ENCODE peak calls at places on chromosomes 7 and 10, in five cellular contexts. Y is PC-3, D is colonic mucosa, T is thoracic aorta, L is H9. J is an unnamed sample.

GRCh38 chr7:147197006-147197405 is 1080.4 kb downstream of the CNTNAP2 start:
- DNase-seq in Y (peak; percentile 3), D (no peak), T (no peak), L (no peak), J (no peak)

GRCh38 chr7:120949393-120949799 is 1.2 kb upstream of the ING3 start:
- DNase-seq in Y (peak; percentile 48), D (no peak), T (no peak), L (no peak), J (no peak)

GRCh38 chr10:126294451-126294850 is 93.8 kb downstream of the ADAM12 start:
- DNase-seq in Y (no peak), D (no peak), T (no peak), L (no peak), J (no peak)

GRCh38 chr7:80907141-80907601 is 11.7 kb downstream of the SEMA3C start:
- DNase-seq in Y (no peak), D (no peak), T (no peak), L (no peak), J (no peak)

GRCh38 chr7:15214981-15215380 is 312.4 kb upstream of the DGKB start:
- DNase-seq in Y (no peak), D (no peak), T (no peak), L (no peak), J (no peak)

GRCh38 chr10:132408367-132408781 is 11.4 kb downstream of the PWWP2B start:
- DNase-seq in Y (no peak), D (peak; percentile 71), T (no peak), L (peak; percentile 58), J (no peak)

GRCh38 chr7:154906736-154907355 is 96.1 kb downstream of the PAXIP1 start:
- DNase-seq in Y (no peak), D (no peak), T (no peak), L (no peak), J (no peak)

GRCh38 chr10:72679838-72680241 is 12.1 kb upstream of the MCU start:
- DNase-seq in Y (no peak), D (peak; percentile 56), T (no peak), L (no peak), J (no peak)

GRCh38 chr10:20093600-20093999 is 277.4 kb downstream of the PLXDC2 start:
- DNase-seq in Y (no peak), D (no peak), T (no peak), L (no peak), J (no peak)

GRCh38 chr10:65365878-65366277 is 1560.0 kb upstream of the LRRTM3 start:
- DNase-seq in Y (peak; percentile 63), D (no peak), T (no peak), L (no peak), J (no peak)

GRCh38 chr10:105023706-105024105 is 382.6 kb downstream of the SORCS3 start:
- DNase-seq in Y (no peak), D (no peak), T (no peak), L (no peak), J (no peak)

GRCh38 chr10:105024184-105024583 is 383.1 kb downstream of the SORCS3 start:
- DNase-seq in Y (no peak), D (no peak), T (no peak), L (no peak), J (no peak)

GRCh38 chr10:105026566-105026965 is 385.5 kb downstream of the SORCS3 start:
- DNase-seq in Y (no peak), D (no peak), T (no peak), L (no peak), J (no peak)

GRCh38 chr10:105023223-105023622 is 382.1 kb downstream of the SORCS3 start:
- DNase-seq in Y (no peak), D (no peak), T (no peak), L (no peak), J (no peak)
- H3K4me1 ChIP-seq in Y (no peaks in the 10 kb centered on the region), D (no peaks in the 10 kb centered on the region), T (no peaks in the 10 kb centered on the region), L (peaks cover 9% of the 10 kb centered on the region), J (no peaks in the 10 kb centered on the region)

GRCh38 chr10:117246997-117247667 is 6.2 kb downstream of the SLC18A2 start:
- DNase-seq in Y (no peak), D (no peak), T (no peak), L (no peak), J (no peak)
- H3K4me1 ChIP-seq in Y (no peaks in the 10 kb centered on the region), D (no peaks in the 10 kb centered on the region), T (no peaks in the 10 kb centered on the region), L (no peaks in the 10 kb centered on the region), J (no peaks in the 10 kb centered on the region)

DNA sequence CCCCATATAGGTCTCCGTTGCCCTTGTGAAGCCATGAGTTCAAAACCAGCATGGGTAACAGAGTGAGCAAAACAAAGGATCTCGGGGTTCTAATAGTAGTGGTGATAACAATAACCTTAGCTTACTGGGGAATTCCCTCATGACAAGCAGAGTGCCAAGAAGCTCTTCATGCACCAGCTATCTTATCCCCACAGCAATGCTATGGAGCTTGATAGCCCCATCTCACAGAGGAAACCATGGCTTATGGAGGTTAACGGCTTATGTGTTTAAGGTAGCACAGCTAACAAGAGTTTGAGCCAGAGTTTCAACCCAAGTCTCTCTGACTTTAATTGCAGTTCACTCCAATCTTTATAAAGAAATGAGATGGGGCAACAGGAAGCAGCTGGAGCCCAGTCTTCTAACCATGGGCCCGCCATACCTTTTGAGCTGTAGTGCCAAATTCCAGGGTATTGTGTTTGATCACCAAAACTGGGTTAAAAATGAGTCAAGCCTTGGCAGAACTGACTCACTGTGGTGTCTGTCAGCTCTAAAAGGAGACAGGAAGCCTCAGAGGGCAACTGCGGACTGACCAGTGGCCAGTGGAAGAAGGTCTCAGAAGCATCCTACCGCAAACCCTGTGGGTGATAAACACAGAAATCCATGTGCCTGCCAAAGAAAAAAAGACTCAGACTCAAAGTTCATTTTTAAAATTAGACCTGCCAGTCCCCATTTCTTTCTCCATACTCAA is 16.5 kb upstream of the PLAU start:
- DNase-seq in Y (peak; percentile 100), D (no peak), T (no peak), L (no peak), J (no peak)
- H3K4me1 ChIP-seq in Y (peaks cover 76% of the 10 kb centered on the region), D (no peaks in the 10 kb centered on the region), T (peaks cover 16% of the 10 kb centered on the region), L (peaks cover 2% of the 10 kb centered on the region), J (peaks cover 33% of the 10 kb centered on the region)

GRCh38 chr7:2520131-2520807 is 695 bp downstream of the LFNG start:
- DNase-seq in Y (peak; percentile 13), D (peak; percentile 68), T (no peak), L (no peak), J (peak; percentile 74)

GRCh38 chr7:2519119-2519930 is at the start of gene LFNG:
- DNase-seq in Y (peak; percentile 88), D (peak; percentile 91), T (no peak), L (peak; percentile 84), J (peak; percentile 92)

GRCh38 chr7:2521952-2522591 is 2.5 kb downstream of the LFNG start:
- DNase-seq in Y (peak; percentile 32), D (peak; percentile 76), T (no peak), L (no peak), J (no peak)

GRCh38 chr7:2521341-2521745 is 1.8 kb downstream of the LFNG start:
- DNase-seq in Y (no peak), D (no peak), T (no peak), L (no peak), J (no peak)

DNA sequence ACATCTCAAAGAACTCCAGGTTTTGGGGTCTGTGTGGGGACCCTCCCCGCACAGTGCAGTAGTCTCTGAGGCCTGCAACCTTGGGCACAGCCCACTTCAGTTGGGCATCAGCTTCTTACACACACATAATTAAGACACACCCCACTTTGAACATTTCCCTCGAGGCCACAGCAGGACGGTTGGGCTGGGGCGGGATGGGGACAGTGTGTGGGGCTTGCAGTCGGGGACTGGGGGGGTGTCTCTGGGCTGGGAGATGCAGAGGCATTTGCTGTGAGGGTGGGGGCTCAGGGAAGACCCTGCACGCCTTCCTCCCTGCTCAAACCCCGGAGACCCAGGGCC is 1.2 kb downstream of the LFNG start:
- DNase-seq in Y (no peak), D (peak; percentile 69), T (no peak), L (no peak), J (no peak)
- H3K4me1 ChIP-seq in Y (peaks cover 54% of the 10 kb centered on the region), D (peaks cover 24% of the 10 kb centered on the region), T (peaks cover 31% of the 10 kb centered on the region), L (peaks cover 4% of the 10 kb centered on the region), J (peaks cover 59% of the 10 kb centered on the region)

GRCh38 chr7:74671573-74671972 is 14.1 kb downstream of the GTF2I start:
- DNase-seq in Y (no peak), D (no peak), T (no peak), L (no peak), J (no peak)
- H3K4me1 ChIP-seq in Y (peaks cover 7% of the 10 kb centered on the region), D (no peaks in the 10 kb centered on the region), T (no peaks in the 10 kb centered on the region), L (no peaks in the 10 kb centered on the region), J (no peaks in the 10 kb centered on the region)

GRCh38 chr7:116674508-116675173 is 2.6 kb downstream of the MET start:
- DNase-seq in Y (peak; percentile 93), D (no peak), T (no peak), L (no peak), J (peak; percentile 41)
- H3K4me1 ChIP-seq in Y (peaks cover 50% of the 10 kb centered on the region), D (no peaks in the 10 kb centered on the region), T (peaks cover 15% of the 10 kb centered on the region), L (no peaks in the 10 kb centered on the region), J (peaks cover 22% of the 10 kb centered on the region)

DNA sequence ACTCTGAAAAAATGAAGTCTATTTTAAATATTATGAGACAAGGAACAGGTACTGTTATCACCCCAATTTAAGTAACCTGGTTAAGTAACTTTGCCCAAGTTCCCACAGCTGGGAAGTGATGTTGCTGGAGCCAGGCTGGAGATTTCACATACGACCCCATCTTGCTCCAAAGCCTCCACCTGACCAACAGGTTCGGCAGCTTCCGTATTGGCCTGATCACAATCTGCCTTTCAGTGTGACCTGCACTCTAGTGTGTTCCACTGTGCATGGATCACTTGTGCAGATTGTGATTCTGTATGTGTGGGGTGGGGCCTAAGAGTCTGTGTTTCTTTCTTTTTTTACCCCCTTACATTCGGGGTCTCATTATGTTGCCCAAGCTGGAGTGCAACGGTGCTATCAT is 66.1 kb downstream of the PRTFDC1 start:
- DNase-seq in Y (peak; percentile 44), D (no peak), T (no peak), L (no peak), J (no peak)
- H3K4me1 ChIP-seq in Y (peaks cover 23% of the 10 kb centered on the region), D (no peaks in the 10 kb centered on the region), T (peaks cover 8% of the 10 kb centered on the region), L (peaks cover 2% of the 10 kb centered on the region), J (peaks cover 8% of the 10 kb centered on the region)

J was measured in SJCRH30.